ENCODE peak calls at places on chromosomes 16 and 17, in six cellular contexts. One of them, this sample, is unnamed.

GRCh38 chr16:15857779-15858560 is 1.1 kb upstream of the MYH11 start:
- DNase-seq in vagina: no peak
- DNase-seq in Calu3: peak
- DNase-seq in uterus: peak
- DNase-seq in IMR-90: peak
- DNase-seq in progenitor cell of endocrine pancreas: peak
- DNase-seq in this sample: peak

GRCh38 chr17:31674305-31674704 is 184.7 kb downstream of the COPRS start:
- DNase-seq in vagina: no peak
- DNase-seq in Calu3: no peak
- DNase-seq in uterus: no peak
- DNase-seq in IMR-90: peak
- DNase-seq in progenitor cell of endocrine pancreas: no peak
- DNase-seq in this sample: no peak

GRCh38 chr17:35087731-35088646 is 24.5 kb upstream of the RFFL start:
- DNase-seq in vagina: no peak
- DNase-seq in Calu3: peak
- DNase-seq in uterus: no peak
- DNase-seq in IMR-90: peak
- DNase-seq in progenitor cell of endocrine pancreas: peak
- DNase-seq in this sample: peak

GRCh38 chr16:23768581-23768980 is 13.8 kb downstream of the CHP2 start:
- DNase-seq in vagina: no peak
- DNase-seq in Calu3: no peak
- DNase-seq in uterus: no peak
- DNase-seq in IMR-90: no peak
- DNase-seq in progenitor cell of endocrine pancreas: no peak
- DNase-seq in this sample: no peak

GRCh38 chr17:9371019-9371418 is 204.6 kb downstream of the STX8 start:
- DNase-seq in vagina: no peak
- DNase-seq in Calu3: peak
- DNase-seq in uterus: no peak
- DNase-seq in IMR-90: peak
- DNase-seq in progenitor cell of endocrine pancreas: no peak
- DNase-seq in this sample: no peak

GRCh38 chr17:17363638-17364337 is 60.6 kb downstream of the NT5M start:
- DNase-seq in vagina: no peak
- DNase-seq in Calu3: no peak
- DNase-seq in uterus: no peak
- DNase-seq in IMR-90: no peak
- DNase-seq in progenitor cell of endocrine pancreas: no peak
- DNase-seq in this sample: no peak

GRCh38 chr17:77419547-77420475 is 279.0 kb downstream of the SEC14L1 start:
- DNase-seq in vagina: no peak
- DNase-seq in Calu3: no peak
- DNase-seq in uterus: peak
- DNase-seq in IMR-90: peak
- DNase-seq in progenitor cell of endocrine pancreas: no peak
- DNase-seq in this sample: peak

GRCh38 chr17:62778990-62779681 is 29.0 kb downstream of the MARCHF10 start:
- DNase-seq in vagina: no peak
- DNase-seq in Calu3: peak
- DNase-seq in uterus: peak
- DNase-seq in IMR-90: peak
- DNase-seq in progenitor cell of endocrine pancreas: no peak
- DNase-seq in this sample: no peak

GRCh38 chr17:13031718-13032350 is 14.0 kb upstream of the ELAC2 start:
- DNase-seq in vagina: no peak
- DNase-seq in Calu3: peak
- DNase-seq in uterus: peak
- DNase-seq in IMR-90: peak
- DNase-seq in progenitor cell of endocrine pancreas: peak
- DNase-seq in this sample: peak

GRCh38 chr16:58859958-58860669 is 126.0 kb upstream of the GOT2 start:
- DNase-seq in vagina: no peak
- DNase-seq in Calu3: no peak
- DNase-seq in uterus: no peak
- DNase-seq in IMR-90: no peak
- DNase-seq in progenitor cell of endocrine pancreas: no peak
- DNase-seq in this sample: no peak

GRCh38 chr16:71645450-71645849 is 19.5 kb downstream of the MARVELD3 start:
- DNase-seq in vagina: no peak
- DNase-seq in Calu3: peak
- DNase-seq in uterus: no peak
- DNase-seq in IMR-90: peak
- DNase-seq in progenitor cell of endocrine pancreas: no peak
- DNase-seq in this sample: no peak

GRCh38 chr16:83660282-83660681 is 147.5 kb upstream of the HSBP1 start:
- DNase-seq in vagina: no peak
- DNase-seq in Calu3: no peak
- DNase-seq in uterus: no peak
- DNase-seq in IMR-90: no peak
- DNase-seq in progenitor cell of endocrine pancreas: no peak
- DNase-seq in this sample: no peak

GRCh38 chr16:609984-610383 is 20.1 kb downstream of the RAB40C start:
- DNase-seq in vagina: no peak
- DNase-seq in Calu3: no peak
- DNase-seq in uterus: no peak
- DNase-seq in IMR-90: no peak
- DNase-seq in progenitor cell of endocrine pancreas: no peak
- DNase-seq in this sample: no peak

GRCh38 chr16:21169249-21169981 is 10.9 kb downstream of the LDAF1 start:
- DNase-seq in vagina: no peak
- DNase-seq in Calu3: no peak
- DNase-seq in uterus: no peak
- DNase-seq in IMR-90: peak
- DNase-seq in progenitor cell of endocrine pancreas: no peak
- DNase-seq in this sample: no peak

GRCh38 chr17:38815576-38816193 is 9.4 kb downstream of the CWC25 start:
- DNase-seq in vagina: no peak
- DNase-seq in Calu3: no peak
- DNase-seq in uterus: no peak
- DNase-seq in IMR-90: peak
- DNase-seq in progenitor cell of endocrine pancreas: no peak
- DNase-seq in this sample: no peak

GRCh38 chr16:11819798-11820197 is 22.7 kb upstream of the ZC3H7A start:
- DNase-seq in vagina: no peak
- DNase-seq in Calu3: no peak
- DNase-seq in uterus: no peak
- DNase-seq in IMR-90: no peak
- DNase-seq in progenitor cell of endocrine pancreas: no peak
- DNase-seq in this sample: no peak

GRCh38 chr17:40809721-40810421 is 10.1 kb upstream of the KRT28 start:
- DNase-seq in vagina: no peak
- DNase-seq in Calu3: no peak
- DNase-seq in uterus: no peak
- DNase-seq in IMR-90: peak
- DNase-seq in progenitor cell of endocrine pancreas: no peak
- DNase-seq in this sample: no peak

GRCh38 chr17:80799553-80800403 is 191.9 kb upstream of the CHMP6 start:
- DNase-seq in vagina: no peak
- DNase-seq in Calu3: no peak
- DNase-seq in uterus: no peak
- DNase-seq in IMR-90: no peak
- DNase-seq in progenitor cell of endocrine pancreas: no peak
- DNase-seq in this sample: no peak

GRCh38 chr17:40309031-40309937 is at the start of gene RARA:
- DNase-seq in vagina: no peak
- DNase-seq in Calu3: peak
- DNase-seq in uterus: peak
- DNase-seq in IMR-90: no peak
- DNase-seq in progenitor cell of endocrine pancreas: no peak
- DNase-seq in this sample: peak

GRCh38 chr17:49194297-49194607 is 16.1 kb downstream of the GNGT2 start:
- DNase-seq in vagina: no peak
- DNase-seq in Calu3: no peak
- DNase-seq in uterus: no peak
- DNase-seq in IMR-90: no peak
- DNase-seq in progenitor cell of endocrine pancreas: no peak
- DNase-seq in this sample: no peak

GRCh38 chr17:49193513-49194296 is 16.7 kb downstream of the GNGT2 start:
- DNase-seq in vagina: no peak
- DNase-seq in Calu3: peak
- DNase-seq in uterus: peak
- DNase-seq in IMR-90: peak
- DNase-seq in progenitor cell of endocrine pancreas: no peak
- DNase-seq in this sample: peak

GRCh38 chr17:49190932-49191331 is 19.4 kb downstream of the GNGT2 start:
- DNase-seq in vagina: no peak
- DNase-seq in Calu3: no peak
- DNase-seq in uterus: no peak
- DNase-seq in IMR-90: no peak
- DNase-seq in progenitor cell of endocrine pancreas: no peak
- DNase-seq in this sample: no peak

GRCh38 chr17:49191407-49191916 is 18.9 kb downstream of the GNGT2 start:
- DNase-seq in vagina: no peak
- DNase-seq in Calu3: no peak
- DNase-seq in uterus: no peak
- DNase-seq in IMR-90: no peak
- DNase-seq in progenitor cell of endocrine pancreas: no peak
- DNase-seq in this sample: no peak

GRCh38 chr17:49191917-49192741 is 18.2 kb downstream of the GNGT2 start:
- DNase-seq in vagina: no peak
- DNase-seq in Calu3: peak
- DNase-seq in uterus: peak
- DNase-seq in IMR-90: peak
- DNase-seq in progenitor cell of endocrine pancreas: peak
- DNase-seq in this sample: peak
- TF ChIP-seq CTCF in vagina: peak
- TF ChIP-seq CTCF in Calu3: peak
- TF ChIP-seq CTCF in uterus: peak
- TF ChIP-seq CTCF in IMR-90: peak
- TF ChIP-seq CTCF in progenitor cell of endocrine pancreas: peak
- TF ChIP-seq CTCF in this sample: no peak

GRCh38 chr16:67885545-67885944 is 860 bp downstream of the NRN1L start:
- DNase-seq in vagina: no peak
- DNase-seq in Calu3: no peak
- DNase-seq in uterus: no peak
- DNase-seq in IMR-90: no peak
- DNase-seq in progenitor cell of endocrine pancreas: no peak
- DNase-seq in this sample: no peak

GRCh38 chr16:67885976-67886375 is 1.3 kb downstream of the NRN1L start:
- DNase-seq in vagina: no peak
- DNase-seq in Calu3: no peak
- DNase-seq in uterus: no peak
- DNase-seq in IMR-90: no peak
- DNase-seq in progenitor cell of endocrine pancreas: no peak
- DNase-seq in this sample: no peak

GRCh38 chr16:67888311-67888710 is 3.6 kb downstream of the NRN1L start:
- DNase-seq in vagina: no peak
- DNase-seq in Calu3: no peak
- DNase-seq in uterus: no peak
- DNase-seq in IMR-90: no peak
- DNase-seq in progenitor cell of endocrine pancreas: no peak
- DNase-seq in this sample: no peak

GRCh38 chr16:67884684-67885083 is at the start of gene NRN1L:
- DNase-seq in vagina: peak
- DNase-seq in Calu3: no peak
- DNase-seq in uterus: peak
- DNase-seq in IMR-90: peak
- DNase-seq in progenitor cell of endocrine pancreas: peak
- DNase-seq in this sample: peak

GRCh38 chr16:67886387-67886786 is 1.7 kb downstream of the NRN1L start:
- DNase-seq in vagina: no peak
- DNase-seq in Calu3: no peak
- DNase-seq in uterus: no peak
- DNase-seq in IMR-90: no peak
- DNase-seq in progenitor cell of endocrine pancreas: no peak
- DNase-seq in this sample: no peak
- TF ChIP-seq CTCF in vagina: no peak
- TF ChIP-seq CTCF in Calu3: no peak
- TF ChIP-seq CTCF in uterus: no peak
- TF ChIP-seq CTCF in IMR-90: no peak
- TF ChIP-seq CTCF in progenitor cell of endocrine pancreas: no peak
- TF ChIP-seq CTCF in this sample: no peak

GRCh38 chr17:70629902-70630301 is 460.6 kb downstream of the KCNJ2 start:
- DNase-seq in vagina: no peak
- DNase-seq in Calu3: no peak
- DNase-seq in uterus: no peak
- DNase-seq in IMR-90: peak
- DNase-seq in progenitor cell of endocrine pancreas: no peak
- DNase-seq in this sample: no peak
- TF ChIP-seq CTCF in vagina: no peak
- TF ChIP-seq CTCF in Calu3: no peak
- TF ChIP-seq CTCF in uterus: no peak
- TF ChIP-seq CTCF in IMR-90: peak
- TF ChIP-seq CTCF in progenitor cell of endocrine pancreas: peak
- TF ChIP-seq CTCF in this sample: no peak

GRCh38 chr16:19116711-19117449 is 3.1 kb downstream of the ITPRIPL2 start:
- DNase-seq in vagina: no peak
- DNase-seq in Calu3: peak
- DNase-seq in uterus: no peak
- DNase-seq in IMR-90: peak
- DNase-seq in progenitor cell of endocrine pancreas: no peak
- DNase-seq in this sample: no peak

GRCh38 chr16:19118938-19119431 is 5.2 kb downstream of the ITPRIPL2 start:
- DNase-seq in vagina: no peak
- DNase-seq in Calu3: peak
- DNase-seq in uterus: peak
- DNase-seq in IMR-90: peak
- DNase-seq in progenitor cell of endocrine pancreas: no peak
- DNase-seq in this sample: no peak

GRCh38 chr16:19113577-19114358 is at the start of gene ITPRIPL2:
- DNase-seq in vagina: no peak
- DNase-seq in Calu3: peak
- DNase-seq in uterus: peak
- DNase-seq in IMR-90: peak
- DNase-seq in progenitor cell of endocrine pancreas: peak
- DNase-seq in this sample: peak

GRCh38 chr16:19114359-19115147 is 789 bp downstream of the ITPRIPL2 start:
- DNase-seq in vagina: no peak
- DNase-seq in Calu3: peak
- DNase-seq in uterus: peak
- DNase-seq in IMR-90: peak
- DNase-seq in progenitor cell of endocrine pancreas: peak
- DNase-seq in this sample: no peak

DNA sequence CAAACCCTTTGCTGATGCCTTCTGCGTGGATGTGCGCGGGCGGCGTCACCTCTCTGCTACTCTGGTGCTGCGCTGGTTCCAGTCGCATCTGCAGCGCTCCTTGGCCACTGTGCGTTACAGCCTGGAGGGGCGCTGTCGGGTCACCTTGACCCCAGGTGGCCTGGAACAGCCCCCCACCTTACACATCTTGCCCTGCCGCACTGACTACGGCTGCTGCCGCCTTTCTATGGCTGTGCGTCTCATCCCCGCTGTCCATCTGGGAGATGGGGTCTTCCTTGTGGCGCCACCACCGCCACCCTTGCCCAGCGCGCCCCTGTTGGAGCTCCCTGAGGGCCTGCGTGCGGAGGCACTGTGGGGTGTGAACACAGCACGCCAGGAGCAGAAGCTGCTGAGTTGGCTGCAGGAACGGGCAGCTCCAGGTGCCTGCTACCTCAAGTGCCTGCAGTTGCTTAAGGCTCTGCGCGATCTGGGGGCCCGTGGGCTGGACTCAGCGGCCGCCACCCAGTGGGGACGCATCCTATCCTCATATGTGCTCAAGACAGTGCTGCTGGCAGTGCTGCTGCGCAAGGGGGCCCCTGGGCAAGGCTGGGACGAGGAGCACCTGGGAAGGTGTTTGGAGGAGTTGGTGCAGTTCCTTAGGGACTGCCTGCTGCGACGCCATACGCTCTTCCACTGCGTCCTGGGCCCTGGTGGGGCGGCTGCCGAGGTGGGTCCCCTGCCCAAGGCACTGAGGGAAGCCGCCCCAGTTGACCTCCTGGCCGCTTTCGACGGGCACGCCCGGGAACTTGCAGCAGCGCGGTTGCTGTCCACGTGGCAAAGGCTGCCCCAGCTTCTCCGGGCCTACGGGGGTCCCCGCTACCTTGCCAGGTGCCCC is 1.6 kb downstream of the ITPRIPL2 start:
- DNase-seq in vagina: no peak
- DNase-seq in Calu3: no peak
- DNase-seq in uterus: no peak
- DNase-seq in IMR-90: no peak
- DNase-seq in progenitor cell of endocrine pancreas: no peak
- DNase-seq in this sample: no peak
- TF ChIP-seq CTCF in vagina: no peak
- TF ChIP-seq CTCF in Calu3: no peak
- TF ChIP-seq CTCF in uterus: no peak
- TF ChIP-seq CTCF in IMR-90: peak
- TF ChIP-seq CTCF in progenitor cell of endocrine pancreas: no peak
- TF ChIP-seq CTCF in this sample: no peak

This sample was measured in nephron progenitor cell.